ENCODE peak calls at places on chromosome 3, in five cellular contexts. K, P, E, L and D are unnamed samples.

GRCh38 chr3:30167511-30168135 is 438.8 kb upstream of the TGFBR2 start:
- DNase-seq in K (no peak), P (no peak), E (no peak), L (no peak), D (peak)

GRCh38 chr3:125120370-125121122 is 64.7 kb upstream of the HEG1 start:
- DNase-seq in K (no peak), P (no peak), E (no peak), L (no peak), D (no peak)

GRCh38 chr3:13475871-13476590 is 4.1 kb upstream of the HDAC11 start:
- DNase-seq in K (no peak), P (no peak), E (no peak), L (no peak), D (no peak)

GRCh38 chr3:10189557-10190374 is 25.0 kb downstream of the IRAK2 start:
- DNase-seq in K (no peak), P (peak), E (peak), L (peak), D (no peak)

GRCh38 chr3:62203561-62203960 is 169.8 kb downstream of the FEZF2 start:
- DNase-seq in K (no peak), P (no peak), E (no peak), L (no peak), D (no peak)

GRCh38 chr3:44568561-44568960 is 13.6 kb downstream of the ZKSCAN7 start:
- DNase-seq in K (no peak), P (no peak), E (no peak), L (no peak), D (no peak)

GRCh38 chr3:197736010-197736490 is 654 bp downstream of the RUBCN start:
- DNase-seq in K (peak), P (no peak), E (peak), L (no peak), D (no peak)

GRCh38 chr3:178735032-178735674 is 198.9 kb downstream of the KCNMB2 start:
- DNase-seq in K (no peak), P (no peak), E (no peak), L (no peak), D (no peak)

GRCh38 chr3:430186-430585 is 233.6 kb downstream of the CHL1 start:
- DNase-seq in K (no peak), P (no peak), E (no peak), L (no peak), D (no peak)

GRCh38 chr3:195042741-195043611 is 228.0 kb downstream of the XXYLT1 start:
- DNase-seq in K (no peak), P (no peak), E (no peak), L (no peak), D (no peak)

GRCh38 chr3:71062037-71062919 is 521.2 kb downstream of the FOXP1 start:
- DNase-seq in K (no peak), P (no peak), E (no peak), L (no peak), D (no peak)

GRCh38 chr3:15892311-15892710 is 94.5 kb upstream of the ANKRD28 start:
- DNase-seq in K (no peak), P (no peak), E (no peak), L (no peak), D (no peak)

GRCh38 chr3:36210840-36211655 is 169.3 kb upstream of the STAC start:
- DNase-seq in K (no peak), P (no peak), E (no peak), L (no peak), D (no peak)

GRCh38 chr3:124516333-124516732 is 213.9 kb upstream of the UMPS start:
- DNase-seq in K (no peak), P (no peak), E (no peak), L (no peak), D (no peak)

GRCh38 chr3:134426660-134427181 is 52.5 kb upstream of the AMOTL2 start:
- DNase-seq in K (no peak), P (no peak), E (no peak), L (no peak), D (no peak)
- TF ChIP-seq CTCF in K (no peak), P (no peak), E (no peak), L (no peak), D (no peak)

GRCh38 chr3:28267984-28268849 is 26.8 kb downstream of the CMC1 start:
- DNase-seq in K (no peak), P (no peak), E (no peak), L (peak), D (no peak)

GRCh38 chr3:28273837-28274236 is 32.4 kb downstream of the CMC1 start:
- DNase-seq in K (no peak), P (no peak), E (no peak), L (no peak), D (no peak)

GRCh38 chr3:28268989-28269388 is 27.6 kb downstream of the CMC1 start:
- DNase-seq in K (no peak), P (no peak), E (no peak), L (no peak), D (no peak)
- TF ChIP-seq CTCF in K (no peak), P (no peak), E (no peak), L (no peak), D (peak)

GRCh38 chr3:127831723-127832172 is 9.4 kb upstream of the MGLL start:
- DNase-seq in K (no peak), P (no peak), E (peak), L (peak), D (no peak)
- TF ChIP-seq CTCF in K (peak), P (no peak), E (peak), L (peak), D (peak)

GRCh38 chr3:149715247-149715646 is 37.0 kb downstream of the COMMD2 start:
- DNase-seq in K (no peak), P (no peak), E (no peak), L (no peak), D (no peak)

GRCh38 chr3:149716984-149717383 is 35.3 kb downstream of the COMMD2 start:
- DNase-seq in K (no peak), P (no peak), E (no peak), L (no peak), D (no peak)

GRCh38 chr3:149717391-149718056 is 34.8 kb downstream of the COMMD2 start:
- DNase-seq in K (peak), P (no peak), E (peak), L (peak), D (peak)

DNA sequence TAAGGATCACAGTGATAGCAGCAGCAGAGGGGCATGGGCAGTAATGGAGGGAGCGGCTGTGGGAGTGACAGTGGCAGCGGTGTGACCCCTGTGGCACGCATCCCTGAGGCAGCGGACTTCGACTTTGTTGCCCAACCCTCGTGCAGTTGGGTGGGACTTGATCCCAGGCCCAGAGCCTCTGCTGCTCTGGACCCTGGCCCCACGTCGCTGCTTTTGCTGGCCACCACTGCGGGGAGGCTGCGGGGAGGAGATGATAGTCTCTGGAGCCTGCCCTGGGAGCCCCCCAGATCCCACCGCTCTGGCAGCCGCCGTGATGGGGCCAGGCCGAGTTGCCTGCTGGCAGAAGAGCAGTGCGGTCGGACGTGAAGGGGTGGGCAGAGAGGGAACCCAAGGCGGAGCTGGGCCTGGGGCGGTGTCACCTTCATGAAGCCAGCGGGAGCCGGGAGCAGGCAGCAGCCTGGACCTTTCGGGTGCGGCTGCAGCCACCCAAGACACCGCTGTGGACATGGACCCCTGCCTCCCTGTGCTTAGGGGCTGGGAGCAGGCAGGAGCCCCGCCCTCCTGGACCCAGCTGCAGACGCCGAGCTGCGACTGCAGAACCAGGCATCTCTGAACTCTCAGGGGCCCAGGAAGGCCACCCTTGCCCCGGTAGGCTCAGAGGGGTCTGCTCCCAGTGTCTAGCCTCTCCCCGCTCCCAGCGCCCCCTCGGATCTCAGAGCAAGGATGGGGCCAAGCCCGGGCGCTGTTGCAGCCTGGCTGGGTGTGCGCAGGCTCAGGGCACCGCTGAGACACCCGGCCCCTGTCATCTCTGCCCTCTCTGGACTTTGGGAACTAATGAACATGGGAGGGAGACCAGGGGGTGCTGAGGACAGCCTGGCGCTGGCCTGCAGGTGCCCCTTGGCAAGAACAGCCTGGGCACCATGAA is 38.3 kb downstream of the COMMD2 start:
- DNase-seq in K (no peak), P (no peak), E (no peak), L (no peak), D (no peak)
- TF ChIP-seq CTCF in K (no peak), P (no peak), E (no peak), L (no peak), D (no peak)

DNA sequence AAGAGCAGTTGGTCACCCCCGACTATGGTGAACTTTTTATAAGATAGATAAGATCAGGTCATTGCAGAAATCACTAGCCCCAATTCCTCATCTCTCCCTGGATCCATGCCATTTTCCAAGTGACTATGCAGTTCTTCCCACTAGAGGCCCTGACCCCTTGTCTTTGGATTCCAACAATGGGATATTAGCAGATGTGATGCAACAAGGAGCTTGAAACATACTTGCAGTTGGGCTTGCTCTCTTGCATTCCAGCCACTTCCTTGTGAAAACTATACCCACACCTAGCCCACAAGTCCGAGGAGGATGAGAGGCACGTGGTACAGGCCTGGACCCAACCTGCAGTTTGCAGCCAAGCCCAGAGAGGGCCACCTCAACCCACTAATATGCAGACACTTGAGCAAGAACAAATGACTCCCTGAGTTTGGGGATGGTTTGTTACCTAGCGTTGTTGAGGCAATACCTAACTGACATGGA is 60.6 kb downstream of the SUCLG2 start:
- DNase-seq in K (no peak), P (no peak), E (no peak), L (no peak), D (no peak)
- TF ChIP-seq CTCF in K (no peak), P (no peak), E (no peak), L (no peak), D (peak)

GRCh38 chr3:51386159-51386851 is 1.2 kb downstream of the MANF start:
- DNase-seq in K (no peak), P (no peak), E (no peak), L (no peak), D (no peak)
- TF ChIP-seq CTCF in K (no peak), P (no peak), E (no peak), L (no peak), D (no peak)